ENCODE peak calls at places on chromosome 15, in nine cellular contexts. S, K, O, L, M, Z, I, N and B are unnamed samples.
A peak's percentile ranks its signal among the peaks of the same experiment; 100 is the strongest.

GRCh38 chr15:59553879-59554735 is 57.5 kb upstream of the GCNT3 start:
- DNase-seq in S (no peak), K (no peak), O (no peak), L (no peak), M (no peak), Z (no peak), I (no peak), N (no peak), B (no peak)

GRCh38 chr15:58269455-58270414 is 131.6 kb downstream of the AQP9 start:
- DNase-seq in S (peak; percentile 63), K (peak; percentile 80), O (no peak), L (peak; percentile 70), M (peak; percentile 71), Z (no peak), I (peak; percentile 30), N (peak; percentile 30), B (no peak)

GRCh38 chr15:33720952-33721351 is 247.3 kb upstream of the CHRM5 start:
- DNase-seq in S (no peak), K (no peak), O (no peak), L (no peak), M (peak; percentile 84), Z (no peak), I (peak; percentile 66), N (no peak), B (no peak)

GRCh38 chr15:83306561-83306960 is 22.1 kb upstream of the BNC1 start:
- DNase-seq in S (no peak), K (no peak), O (no peak), L (no peak), M (peak; percentile 50), Z (no peak), I (no peak), N (no peak), B (no peak)

GRCh38 chr15:35622641-35623340 is 76.8 kb upstream of the DPH6 start:
- DNase-seq in S (no peak), K (no peak), O (no peak), L (no peak), M (no peak), Z (no peak), I (no peak), N (no peak), B (no peak)

GRCh38 chr15:101579766-101580165 is 72.4 kb downstream of the TM2D3 start:
- DNase-seq in S (peak; percentile 35), K (no peak), O (no peak), L (no peak), M (peak; percentile 26), Z (no peak), I (no peak), N (no peak), B (no peak)

GRCh38 chr15:38864827-38865604 is 300.4 kb upstream of the RASGRP1 start:
- DNase-seq in S (no peak), K (no peak), O (no peak), L (no peak), M (peak; percentile 83), Z (no peak), I (no peak), N (peak; percentile 70), B (peak; percentile 80)

GRCh38 chr15:57025264-57025939 is 107.0 kb downstream of the TCF12 start:
- DNase-seq in S (no peak), K (peak; percentile 11), O (no peak), L (no peak), M (peak; percentile 78), Z (no peak), I (no peak), N (no peak), B (no peak)

GRCh38 chr15:99017322-99017701 is 9.7 kb upstream of the PGPEP1L start:
- DNase-seq in S (no peak), K (no peak), O (no peak), L (no peak), M (no peak), Z (no peak), I (no peak), N (no peak), B (no peak)

GRCh38 chr15:99014803-99015676 is 7.4 kb upstream of the PGPEP1L start:
- DNase-seq in S (peak; percentile 89), K (peak; percentile 91), O (peak; percentile 41), L (peak; percentile 57), M (peak; percentile 72), Z (peak; percentile 94), I (no peak), N (no peak), B (no peak)

GRCh38 chr15:99019558-99020540 is 12.3 kb upstream of the PGPEP1L start:
- DNase-seq in S (no peak), K (no peak), O (no peak), L (no peak), M (peak; percentile 65), Z (no peak), I (no peak), N (no peak), B (no peak)

GRCh38 chr15:99016680-99017321 is 9.2 kb upstream of the PGPEP1L start:
- DNase-seq in S (no peak), K (no peak), O (peak; percentile 37), L (no peak), M (peak; percentile 66), Z (no peak), I (peak; percentile 70), N (no peak), B (no peak)

DNA sequence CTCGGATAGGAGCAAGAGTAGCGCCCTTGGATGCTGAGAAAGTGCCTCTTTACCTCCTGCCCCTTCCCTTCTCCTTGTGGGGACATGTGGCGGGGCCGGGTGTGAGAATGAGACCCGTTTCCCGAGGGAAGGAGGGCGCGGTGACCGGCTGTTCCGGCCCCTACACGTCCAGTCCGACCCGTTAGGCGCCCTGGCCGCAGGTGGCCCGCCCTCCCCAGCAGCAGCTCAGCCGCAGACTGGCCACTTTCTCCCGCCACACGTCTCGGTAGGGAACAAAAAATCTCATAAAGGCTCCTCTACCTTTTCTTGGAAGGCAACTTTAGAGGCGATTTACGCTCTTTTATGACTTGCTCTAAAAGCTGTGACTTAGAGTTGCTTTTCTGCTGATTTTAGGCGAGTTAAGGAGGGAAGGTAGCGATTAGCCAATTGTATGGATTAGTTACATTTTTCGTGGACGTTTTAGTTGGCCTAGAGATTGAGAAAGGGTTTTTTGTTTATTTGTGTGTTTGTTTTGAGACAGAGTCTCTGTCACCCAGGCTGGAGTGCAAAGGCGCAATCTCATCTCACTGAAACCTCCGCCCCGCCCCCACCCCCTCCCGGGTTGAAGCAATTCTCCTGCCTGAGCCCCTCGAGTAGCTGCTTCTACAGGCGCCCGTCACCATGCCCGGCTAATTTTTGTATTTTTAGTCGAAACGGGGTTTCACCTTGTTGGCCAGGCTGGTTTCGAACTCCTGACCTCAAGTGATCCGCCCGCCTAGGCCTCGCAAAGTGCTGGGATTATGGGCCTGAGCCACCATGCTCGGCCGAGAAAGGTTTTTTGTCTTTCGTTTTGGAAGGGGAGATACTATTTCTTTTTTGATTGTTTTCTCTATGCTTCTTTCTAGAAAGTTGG is 8.3 kb upstream of the PGPEP1L start:
- DNase-seq in S (no peak), K (peak; percentile 55), O (no peak), L (no peak), M (no peak), Z (peak; percentile 68), I (no peak), N (no peak), B (no peak)
- H3K4me3 ChIP-seq in S (peak overlapping the region; percentile 66), K (peak overlapping the region; percentile 64), O (peak overlapping the region; percentile 60), L (peak overlapping the region; percentile 66), M (no peak overlapping the region), Z (peak overlapping the region; percentile 55), I (peak overlapping the region; percentile 55), N (peak overlapping the region; percentile 44), B (peak overlapping the region; percentile 75)

DNA sequence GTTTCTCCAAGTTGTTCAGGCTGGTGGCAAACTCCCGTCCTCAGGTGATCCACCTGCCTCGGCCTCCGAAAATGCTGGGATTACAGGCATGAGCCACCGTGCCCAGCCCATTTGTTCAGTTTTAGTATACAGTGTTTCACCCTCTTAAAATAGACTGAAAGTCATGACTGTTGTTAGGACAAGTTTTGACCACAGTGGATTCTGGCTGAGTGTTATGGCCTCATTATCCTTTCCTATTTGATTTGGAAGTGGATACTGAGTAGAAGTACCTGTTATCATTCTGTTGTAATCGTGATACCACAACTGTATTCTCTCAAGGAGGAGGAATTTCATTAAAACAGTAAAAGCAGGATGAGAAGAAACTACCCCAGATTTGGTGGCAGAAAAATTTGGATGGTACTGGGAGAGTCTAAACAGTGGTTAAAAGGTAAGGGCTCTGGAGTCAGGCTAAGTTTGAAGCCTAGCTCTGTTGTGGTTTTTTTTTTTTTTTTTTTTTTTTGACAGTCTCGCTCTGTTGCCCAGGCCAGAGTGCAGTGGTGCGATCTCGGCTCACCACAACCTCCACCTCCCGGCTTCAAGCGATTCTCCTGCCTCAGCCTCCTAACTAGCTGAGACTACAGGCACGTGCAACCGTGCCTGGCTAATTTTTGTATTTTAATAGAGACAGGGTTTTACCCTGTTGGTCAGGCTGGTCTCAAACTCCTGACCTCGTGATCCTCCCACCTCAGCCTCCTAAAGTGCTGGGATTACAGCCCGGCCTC is 2.6 kb downstream of the MAP2K1 start:
- DNase-seq in S (peak; percentile 59), K (no peak), O (no peak), L (no peak), M (no peak), Z (no peak), I (no peak), N (no peak), B (no peak)
- H3K4me3 ChIP-seq in S (peak overlapping the region; percentile 63), K (no peak overlapping the region), O (no peak overlapping the region), L (no peak overlapping the region), M (no peak overlapping the region), Z (no peak overlapping the region), I (no peak overlapping the region), N (no peak overlapping the region), B (no peak overlapping the region)

GRCh38 chr15:40273428-40273827 is 9.4 kb downstream of the ANKRD63 start:
- DNase-seq in S (no peak), K (no peak), O (no peak), L (no peak), M (no peak), Z (no peak), I (no peak), N (no peak), B (no peak)
- H3K4me3 ChIP-seq in S (no peak overlapping the region), K (no peak overlapping the region), O (no peak overlapping the region), L (no peak overlapping the region), M (no peak overlapping the region), Z (no peak overlapping the region), I (no peak overlapping the region), N (no peak overlapping the region), B (no peak overlapping the region)

GRCh38 chr15:95458736-95459135 is 871.8 kb upstream of the NR2F2 start:
- DNase-seq in S (no peak), K (no peak), O (no peak), L (no peak), M (no peak), Z (no peak), I (no peak), N (no peak), B (no peak)

GRCh38 chr15:95468820-95469219 is 861.7 kb upstream of the NR2F2 start:
- DNase-seq in S (no peak), K (no peak), O (no peak), L (no peak), M (no peak), Z (no peak), I (no peak), N (no peak), B (no peak)

GRCh38 chr15:95459288-95459687 is 871.2 kb upstream of the NR2F2 start:
- DNase-seq in S (no peak), K (no peak), O (no peak), L (no peak), M (no peak), Z (no peak), I (no peak), N (no peak), B (no peak)

GRCh38 chr15:95469601-95470000 is 860.9 kb upstream of the NR2F2 start:
- DNase-seq in S (no peak), K (no peak), O (no peak), L (no peak), M (no peak), Z (no peak), I (no peak), N (no peak), B (no peak)

DNA sequence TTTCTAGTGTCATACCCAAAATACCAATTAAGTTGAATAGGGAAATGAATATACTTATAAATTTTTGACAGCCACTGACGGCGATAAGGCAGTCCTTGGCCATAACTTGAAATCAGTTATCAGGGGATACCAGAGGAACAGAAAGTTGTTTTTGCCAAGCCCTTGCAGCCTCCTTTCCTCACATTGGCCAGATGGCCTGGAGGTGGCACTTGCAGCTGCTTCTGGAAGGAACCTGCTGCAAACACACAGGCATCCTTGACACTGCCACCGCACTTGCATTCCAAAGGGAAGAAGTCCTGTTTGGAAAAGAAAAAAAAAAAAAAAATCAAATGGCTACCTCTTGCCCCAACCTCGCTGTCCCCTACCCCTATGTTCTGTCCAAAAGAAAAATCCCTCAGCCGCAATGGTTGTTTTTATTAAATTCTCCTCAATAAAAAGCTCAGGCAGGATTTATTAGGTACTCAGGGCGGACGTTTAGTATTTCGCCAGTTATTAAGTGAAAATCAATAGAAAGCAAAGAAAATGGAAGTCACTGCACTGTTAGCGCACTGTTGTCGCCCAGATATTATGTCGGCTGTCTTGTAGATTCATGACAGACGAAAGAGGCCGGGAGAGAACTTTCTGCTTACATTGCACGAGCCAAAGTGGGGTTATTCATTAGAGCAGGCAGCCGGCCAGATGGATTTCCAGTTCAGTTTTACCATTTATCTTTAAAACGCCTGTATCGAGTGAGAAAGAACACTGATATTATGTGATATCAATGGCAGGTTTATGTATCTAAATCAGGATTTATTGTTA is 866.2 kb upstream of the NR2F2 start:
- DNase-seq in S (no peak), K (no peak), O (no peak), L (no peak), M (peak; percentile 56), Z (no peak), I (no peak), N (no peak), B (no peak)
- H3K4me3 ChIP-seq in S (no peak overlapping the region), K (no peak overlapping the region), O (no peak overlapping the region), L (no peak overlapping the region), M (no peak overlapping the region), Z (no peak overlapping the region), I (no peak overlapping the region), N (peak overlapping the region; percentile 1), B (no peak overlapping the region)